ENCODE peak calls at places on chromosome 16, in five cellular contexts. J is mesothelial cell of epicardium, W is DMS153, R is AG09309, S is adipocyte. E is an unnamed sample.

GRCh38 chr16:55515110-55515509 is 6.2 kb downstream of the LPCAT2 start:
- DNase-seq in J (no peak), W (no peak), R (no peak), S (no peak), E (no peak)

GRCh38 chr16:77579283-77579985 is 142.9 kb upstream of the NUDT7 start:
- DNase-seq in J (no peak), W (peak), R (no peak), S (no peak), E (no peak)

GRCh38 chr16:50591800-50592771 is 43.9 kb downstream of the NKD1 start:
- DNase-seq in J (peak), W (peak), R (no peak), S (no peak), E (no peak)

GRCh38 chr16:15586716-15587115 is 56.2 kb downstream of the MARF1 start:
- DNase-seq in J (no peak), W (no peak), R (no peak), S (no peak), E (no peak)

GRCh38 chr16:48608452-48608851 is 1.5 kb downstream of the N4BP1 start:
- DNase-seq in J (no peak), W (no peak), R (no peak), S (no peak), E (peak)

GRCh38 chr16:47431960-47432359 is 28.9 kb downstream of the ITFG1 start:
- DNase-seq in J (no peak), W (no peak), R (no peak), S (no peak), E (no peak)

GRCh38 chr16:55760665-55761035 is 72.2 kb downstream of the CES1 start:
- DNase-seq in J (no peak), W (no peak), R (no peak), S (no peak), E (no peak)

GRCh38 chr16:2753523-2754020 is 1.1 kb downstream of the SRRM2 start:
- DNase-seq in J (no peak), W (no peak), R (no peak), S (peak), E (no peak)

GRCh38 chr16:66934138-66934838 is at the start of gene CIAO2B:
- DNase-seq in J (peak), W (peak), R (peak), S (peak), E (peak)

GRCh38 chr16:80627108-80627507 is 86.3 kb downstream of the DYNLRB2 start:
- DNase-seq in J (no peak), W (no peak), R (no peak), S (no peak), E (no peak)

GRCh38 chr16:85091522-85091910 is 20.8 kb downstream of the CIBAR2 start:
- DNase-seq in J (no peak), W (no peak), R (no peak), S (no peak), E (no peak)

GRCh38 chr16:71796501-71796900 is 12.1 kb downstream of the AP1G1 start:
- DNase-seq in J (no peak), W (no peak), R (no peak), S (peak), E (no peak)

GRCh38 chr16:19704321-19705130 is 13.5 kb downstream of the KNOP1 start:
- DNase-seq in J (no peak), W (no peak), R (peak), S (peak), E (peak)

GRCh38 chr16:27387724-27388123 is 14.2 kb upstream of the IL21R start:
- DNase-seq in J (no peak), W (no peak), R (no peak), S (no peak), E (no peak)

GRCh38 chr16:24848065-24848464 is 2.3 kb downstream of the SLC5A11 start:
- DNase-seq in J (no peak), W (no peak), R (no peak), S (peak), E (peak)

GRCh38 chr16:82735176-82735575 is 108.4 kb downstream of the CDH13 start:
- DNase-seq in J (no peak), W (no peak), R (no peak), S (peak), E (no peak)

GRCh38 chr16:48295493-48296281 is 48.3 kb upstream of the ABCC11 start:
- DNase-seq in J (no peak), W (no peak), R (no peak), S (no peak), E (no peak)

GRCh38 chr16:29926675-29927522 is 873 bp upstream of the KCTD13 start:
- DNase-seq in J (no peak), W (peak), R (no peak), S (peak), E (no peak)

GRCh38 chr16:49021136-49021535 is 260.5 kb downstream of the CBLN1 start:
- DNase-seq in J (no peak), W (no peak), R (peak), S (peak), E (peak)

GRCh38 chr16:76946879-76947278 is 244.1 kb upstream of the MON1B start:
- DNase-seq in J (no peak), W (peak), R (peak), S (peak), E (peak)

GRCh38 chr16:73066927-73067670 is 19.2 kb upstream of the ZFHX3 start:
- DNase-seq in J (no peak), W (no peak), R (no peak), S (no peak), E (no peak)

GRCh38 chr16:85446846-85447656 is 166.1 kb upstream of the GSE1 start:
- DNase-seq in J (no peak), W (peak), R (no peak), S (no peak), E (no peak)

GRCh38 chr16:88469615-88470395 is 16.7 kb downstream of the ZFPM1 start:
- DNase-seq in J (no peak), W (no peak), R (no peak), S (no peak), E (no peak)

GRCh38 chr16:28192811-28193529 is 18.8 kb downstream of the XPO6 start:
- DNase-seq in J (no peak), W (no peak), R (no peak), S (no peak), E (no peak)